ENCODE peak calls at places on chromosomes 13 and 19, in six cellular contexts. L, P, V, A, I and S are unnamed samples.

GRCh38 chr19:15331419-15332310 is 674 bp downstream of the BRD4 start:
- DNase-seq in L (peak; percentile 54), P (no peak), V (peak; percentile 64), A (peak; percentile 63), I (no peak), S (peak; percentile 49)

GRCh38 chr19:495047-495439 is 1.2 kb upstream of the MADCAM1 start:
- DNase-seq in L (no peak), P (no peak), V (no peak), A (no peak), I (no peak), S (no peak)

GRCh38 chr19:30074741-30075460 is 132.9 kb downstream of the URI1 start:
- DNase-seq in L (no peak), P (no peak), V (no peak), A (no peak), I (no peak), S (no peak)

GRCh38 chr19:28881616-28882015 is 331.3 kb downstream of the UQCRFS1 start:
- DNase-seq in L (no peak), P (no peak), V (no peak), A (no peak), I (no peak), S (peak; percentile 33)

GRCh38 chr13:44160549-44161278 is 212.9 kb upstream of the SERP2 start:
- DNase-seq in L (no peak), P (no peak), V (no peak), A (no peak), I (peak; percentile 15), S (no peak)

GRCh38 chr13:42474954-42475353 is 99.0 kb upstream of the TNFSF11 start:
- DNase-seq in L (peak; percentile 35), P (no peak), V (no peak), A (no peak), I (peak; percentile 61), S (no peak)

GRCh38 chr19:23305555-23305954 is 55.4 kb upstream of the ZNF724 start:
- DNase-seq in L (no peak), P (no peak), V (no peak), A (no peak), I (no peak), S (no peak)

GRCh38 chr13:28040977-28041376 is 52.5 kb upstream of the URAD start:
- DNase-seq in L (peak; percentile 20), P (no peak), V (no peak), A (no peak), I (no peak), S (no peak)

GRCh38 chr19:49363265-49364082 is at the start of gene DKKL1:
- DNase-seq in L (peak; percentile 100), P (peak; percentile 33), V (peak; percentile 100), A (peak; percentile 100), I (peak; percentile 99), S (peak; percentile 82)
- TF ChIP-seq CTCF in L (no peak), P (no peak), V (peak; percentile 32), A (no peak), I (peak; percentile 31), S (no peak)

DNA sequence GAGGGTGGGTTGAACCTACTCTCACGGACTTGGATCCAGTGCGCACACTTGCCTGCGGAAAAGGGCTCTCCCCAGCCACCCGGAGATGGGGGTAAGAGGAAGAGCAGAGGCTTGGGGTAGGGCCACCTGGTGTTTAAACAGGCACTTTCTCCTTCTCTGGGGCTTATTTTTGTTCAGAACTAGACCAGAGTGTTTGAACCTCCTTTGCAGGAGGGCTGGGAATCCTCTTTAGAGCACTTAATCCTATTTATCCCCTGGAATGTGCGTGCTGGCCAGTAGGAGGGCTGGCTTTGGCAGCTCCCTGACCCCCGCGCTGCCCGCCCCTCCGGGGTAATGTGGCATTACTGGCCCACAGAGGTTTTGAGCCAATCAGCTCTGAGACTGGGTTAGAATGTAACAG is 2.0 kb downstream of the RGS9BP start:
- DNase-seq in L (no peak), P (no peak), V (no peak), A (no peak), I (no peak), S (no peak)
- TF ChIP-seq CTCF in L (no peak), P (no peak), V (no peak), A (no peak), I (no peak), S (no peak)

DNA sequence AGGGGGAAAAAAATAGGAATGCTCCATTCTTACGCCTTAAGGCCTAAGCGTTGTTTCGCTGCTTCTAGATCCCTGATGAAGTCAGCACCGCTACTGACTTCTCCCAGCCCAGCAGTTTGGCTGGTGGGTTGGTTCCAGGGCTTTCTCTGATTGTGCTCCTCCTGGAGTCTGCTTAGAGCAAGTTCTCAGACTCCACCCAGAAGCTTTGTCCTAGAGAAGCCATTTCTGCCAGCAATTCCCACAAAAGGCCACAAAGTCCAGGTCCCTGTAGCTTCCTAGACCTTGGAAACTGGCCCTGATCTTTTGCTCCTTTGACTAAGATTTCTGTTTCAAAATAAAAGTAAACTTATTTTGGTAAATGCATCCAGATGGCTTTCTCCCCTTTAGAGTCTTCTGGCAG is 65.4 kb downstream of the KCTD12 start:
- DNase-seq in L (peak; percentile 62), P (no peak), V (peak; percentile 67), A (peak; percentile 47), I (no peak), S (peak; percentile 13)
- TF ChIP-seq CTCF in L (peak; percentile 36), P (no peak), V (peak; percentile 36), A (no peak), I (peak; percentile 4), S (no peak)

DNA sequence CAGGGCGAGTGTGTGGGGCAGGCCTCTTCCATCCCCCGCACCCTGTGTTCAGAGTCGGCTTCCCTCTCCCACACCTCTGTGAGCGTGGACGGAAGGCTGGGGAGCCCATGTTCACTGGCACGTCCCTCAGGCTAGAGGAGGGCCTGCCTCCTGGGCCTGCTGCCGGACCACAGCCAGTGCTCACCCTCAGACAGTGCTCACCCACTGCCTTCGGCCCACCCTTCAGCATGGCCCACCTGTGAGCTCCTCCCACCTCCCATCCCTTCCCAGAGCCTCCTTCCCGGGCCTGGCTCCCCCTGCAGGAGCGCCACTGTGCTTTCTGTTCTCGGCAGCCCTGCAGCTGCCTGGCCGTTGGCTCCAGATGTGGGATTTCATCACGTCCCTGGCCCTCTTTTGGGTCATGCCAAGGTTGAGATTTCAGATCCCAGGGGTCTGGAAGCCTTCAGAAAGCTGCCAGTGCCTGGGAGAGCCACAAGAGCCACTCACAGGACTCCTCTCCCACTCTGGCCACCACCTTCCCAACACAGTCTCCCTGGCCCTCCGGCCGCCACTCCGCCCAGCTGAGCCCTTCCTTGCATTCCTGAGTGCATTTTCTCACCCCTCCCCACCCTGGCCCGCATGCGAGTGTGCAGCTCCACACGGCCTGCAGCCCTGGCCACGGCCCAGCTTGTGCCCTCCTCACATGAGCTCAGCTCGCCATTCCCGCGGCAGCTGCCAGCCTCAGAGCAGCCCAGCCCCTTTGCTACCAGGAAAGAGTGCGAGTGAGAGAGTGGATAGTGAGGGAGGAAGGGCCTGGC is 25.3 kb downstream of the CAPN12 start:
- DNase-seq in L (peak; percentile 48), P (no peak), V (peak; percentile 83), A (peak; percentile 32), I (no peak), S (peak; percentile 89)
- TF ChIP-seq CTCF in L (peak; percentile 39), P (no peak), V (peak; percentile 40), A (peak; percentile 20), I (peak; percentile 30), S (no peak)

GRCh38 chr13:81540777-81541176 is 1199.9 kb upstream of the SPRY2 start:
- DNase-seq in L (no peak), P (no peak), V (no peak), A (no peak), I (no peak), S (no peak)
- TF ChIP-seq CTCF in L (no peak), P (peak; percentile 31), V (peak; percentile 32), A (no peak), I (no peak), S (peak; percentile 53)

GRCh38 chr19:18274776-18275356 is 614 bp upstream of the IQCN start:
- DNase-seq in L (peak; percentile 87), P (no peak), V (peak; percentile 93), A (peak; percentile 92), I (peak; percentile 89), S (peak; percentile 84)
- TF ChIP-seq CTCF in L (no peak), P (no peak), V (no peak), A (no peak), I (peak; percentile 3), S (peak; percentile 19)

GRCh38 chr13:67075239-67075638 is 154.9 kb downstream of the PCDH9 start:
- DNase-seq in L (peak; percentile 62), P (no peak), V (no peak), A (no peak), I (peak; percentile 15), S (no peak)
- TF ChIP-seq CTCF in L (peak; percentile 41), P (no peak), V (peak; percentile 51), A (no peak), I (peak; percentile 20), S (no peak)

DNA sequence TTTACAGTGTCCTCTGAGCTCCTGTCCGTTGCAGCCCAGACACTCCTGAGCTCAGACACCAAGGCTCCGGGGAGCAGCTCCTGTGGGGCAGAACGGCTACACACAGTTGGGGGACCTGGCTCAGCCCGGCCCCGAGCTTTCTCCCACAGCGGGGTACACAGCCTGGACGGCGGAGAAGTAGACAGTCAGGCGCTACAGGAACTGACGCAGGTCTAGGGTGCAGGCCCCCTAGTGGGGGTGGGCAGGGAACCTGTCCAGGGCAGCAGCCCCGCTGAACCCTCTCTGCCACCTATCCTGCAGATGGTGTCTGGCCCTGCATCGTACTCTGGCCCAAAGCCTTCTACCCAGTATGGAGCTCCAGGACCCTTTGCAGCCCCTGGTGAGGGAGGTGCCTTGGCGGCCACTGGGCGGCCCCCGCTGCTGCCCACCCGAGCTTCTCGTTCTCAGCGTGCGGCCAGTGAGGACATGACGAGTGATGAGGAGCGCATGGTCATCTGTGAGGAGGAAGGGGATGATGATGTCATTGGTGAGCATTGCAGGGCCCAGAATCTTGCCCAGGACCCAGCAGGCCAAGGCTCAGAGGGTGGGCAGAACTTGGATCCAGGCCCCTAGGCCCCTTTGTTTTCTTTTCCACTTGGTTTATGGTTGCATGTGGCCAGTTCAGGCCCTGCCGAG is 12.9 kb upstream of the PRR19 start:
- DNase-seq in L (no peak), P (no peak), V (no peak), A (no peak), I (no peak), S (no peak)
- TF ChIP-seq CTCF in L (no peak), P (no peak), V (no peak), A (no peak), I (no peak), S (no peak)

DNA sequence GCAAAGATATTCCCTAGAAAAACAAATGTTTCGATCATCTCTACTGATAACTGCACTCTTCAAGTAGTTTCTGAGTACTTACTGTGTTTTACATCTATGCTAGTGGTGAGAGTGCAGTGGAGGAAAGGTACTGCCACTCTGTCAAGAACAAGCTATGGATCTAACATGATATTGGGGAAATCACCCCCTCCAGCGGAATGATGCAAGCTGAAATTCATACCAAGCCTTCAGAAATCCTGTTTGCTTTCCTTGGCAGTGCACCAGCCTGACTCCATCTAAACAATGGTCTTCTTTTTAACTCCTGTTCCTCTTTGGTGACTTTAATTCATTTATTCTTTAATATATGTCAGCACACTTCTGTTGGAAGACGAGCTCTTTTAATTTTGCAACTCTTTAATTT is 238.0 kb downstream of the PCDH9 start:
- DNase-seq in L (peak; percentile 73), P (no peak), V (no peak), A (no peak), I (peak; percentile 73), S (no peak)
- TF ChIP-seq CTCF in L (no peak), P (no peak), V (no peak), A (no peak), I (no peak), S (no peak)